ENCODE peak calls at places on chromosomes 7 and 10, in seven cellular contexts. L is fibroblast of pulmonary artery, F is transverse colon, T is thoracic aorta, E is GM06990, D is adrenal gland, J is GM10248. U is an unnamed sample.

GRCh38 chr10:121615862-121616261 is 17.6 kb upstream of the FGFR2 start:
- DNase-seq in L (no peak), F (no peak), T (no peak), E (no peak), D (no peak), J (no peak), U (no peak)

GRCh38 chr10:7956508-7956907 is 98.0 kb upstream of the GATA3 start:
- DNase-seq in L (peak), F (no peak), T (no peak), E (peak), D (no peak), J (peak), U (peak)

GRCh38 chr7:118870187-118870586 is 645.7 kb downstream of the ANKRD7 start:
- DNase-seq in L (no peak), F (no peak), T (no peak), E (no peak), D (no peak), J (no peak), U (no peak)

GRCh38 chr7:128697301-128697905 is 25.3 kb downstream of the GARIN1A start:
- DNase-seq in L (peak), F (peak), T (no peak), E (peak), D (peak), J (peak), U (peak)

GRCh38 chr10:20281579-20281978 is 465.3 kb downstream of the PLXDC2 start:
- DNase-seq in L (no peak), F (no peak), T (no peak), E (no peak), D (no peak), J (no peak), U (no peak)

GRCh38 chr7:148478551-148478950 is 112.0 kb upstream of the C7orf33 start:
- DNase-seq in L (no peak), F (no peak), T (no peak), E (no peak), D (no peak), J (no peak), U (no peak)

GRCh38 chr10:94677691-94678090 is 5.8 kb upstream of the CYP2C18 start:
- DNase-seq in L (no peak), F (peak), T (no peak), E (no peak), D (no peak), J (no peak), U (no peak)

GRCh38 chr10:109919224-109919623 is 4.1 kb downstream of the XPNPEP1 start:
- DNase-seq in L (no peak), F (no peak), T (no peak), E (no peak), D (no peak), J (no peak), U (no peak)

GRCh38 chr10:97596101-97597055 is 6.9 kb downstream of the C10orf62 start:
- DNase-seq in L (peak), F (no peak), T (peak), E (no peak), D (peak), J (no peak), U (peak)
- TF ChIP-seq CTCF in L (no peak), F (no peak), T (no peak), E (no peak), D (no peak), J (no peak), U (no peak)

GRCh38 chr7:1762238-1762945 is 92.3 kb downstream of the ELFN1 start:
- DNase-seq in L (no peak), F (no peak), T (no peak), E (no peak), D (no peak), J (no peak), U (no peak)

GRCh38 chr7:1767524-1767923 is 97.4 kb downstream of the ELFN1 start:
- DNase-seq in L (no peak), F (no peak), T (no peak), E (no peak), D (no peak), J (no peak), U (no peak)

GRCh38 chr7:1763033-1763432 is 93.0 kb downstream of the ELFN1 start:
- DNase-seq in L (no peak), F (no peak), T (no peak), E (no peak), D (no peak), J (no peak), U (no peak)

GRCh38 chr7:1768835-1769234 is 98.8 kb downstream of the ELFN1 start:
- DNase-seq in L (no peak), F (no peak), T (no peak), E (no peak), D (no peak), J (no peak), U (no peak)

DNA sequence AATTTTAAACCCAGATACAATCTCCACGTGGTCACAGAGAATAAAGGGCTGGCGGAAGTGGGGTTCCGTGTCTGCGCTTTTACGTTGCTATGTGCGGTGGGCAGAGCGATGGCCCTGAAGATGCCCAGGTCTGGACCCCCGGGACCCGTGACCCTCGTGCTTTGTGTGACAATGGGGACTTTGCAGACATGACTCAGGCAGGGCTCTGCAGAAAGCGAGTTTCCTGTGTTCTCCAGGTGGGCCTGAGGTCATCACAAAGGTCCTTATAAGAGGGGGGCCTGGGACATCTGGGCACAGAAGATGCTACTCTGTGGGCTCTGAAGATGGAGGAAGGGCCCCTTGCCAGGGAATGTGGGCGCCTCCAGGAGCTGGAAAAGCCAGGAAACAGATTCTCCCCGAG is 95.3 kb downstream of the ELFN1 start:
- DNase-seq in L (no peak), F (no peak), T (no peak), E (no peak), D (no peak), J (no peak), U (no peak)
- TF ChIP-seq CTCF in L (no peak), F (no peak), T (no peak), E (no peak), D (no peak), J (no peak), U (no peak)

GRCh38 chr7:155702616-155703015 is 58.2 kb downstream of the RBM33 start:
- DNase-seq in L (peak), F (no peak), T (no peak), E (no peak), D (no peak), J (no peak), U (no peak)
- TF ChIP-seq CTCF in L (no peak), F (no peak), T (no peak), E (no peak), D (no peak), J (no peak), U (no peak)

DNA sequence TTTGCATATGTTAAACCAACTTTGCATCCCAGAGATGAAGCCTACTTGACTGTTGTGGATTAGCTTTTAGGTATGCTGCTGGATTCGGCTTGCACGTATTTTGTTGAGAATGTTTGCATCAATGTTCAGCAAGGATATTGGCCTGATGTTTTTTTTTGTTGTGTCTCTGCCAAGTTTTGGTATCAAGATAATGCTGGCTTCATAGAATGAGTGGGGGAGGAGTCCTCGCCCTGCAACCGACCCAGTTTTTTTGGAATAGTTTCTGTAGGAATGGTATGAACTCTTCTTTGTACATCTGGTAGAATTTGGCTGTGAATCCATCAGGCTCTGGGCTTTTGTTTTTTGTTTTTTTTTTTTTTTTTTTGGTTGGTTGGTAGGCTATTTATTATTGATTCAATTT is 147.9 kb downstream of the AHR start:
- DNase-seq in L (no peak), F (no peak), T (no peak), E (no peak), D (peak), J (no peak), U (no peak)
- TF ChIP-seq CTCF in L (no peak), F (no peak), T (no peak), E (no peak), D (no peak), J (no peak), U (no peak)

DNA sequence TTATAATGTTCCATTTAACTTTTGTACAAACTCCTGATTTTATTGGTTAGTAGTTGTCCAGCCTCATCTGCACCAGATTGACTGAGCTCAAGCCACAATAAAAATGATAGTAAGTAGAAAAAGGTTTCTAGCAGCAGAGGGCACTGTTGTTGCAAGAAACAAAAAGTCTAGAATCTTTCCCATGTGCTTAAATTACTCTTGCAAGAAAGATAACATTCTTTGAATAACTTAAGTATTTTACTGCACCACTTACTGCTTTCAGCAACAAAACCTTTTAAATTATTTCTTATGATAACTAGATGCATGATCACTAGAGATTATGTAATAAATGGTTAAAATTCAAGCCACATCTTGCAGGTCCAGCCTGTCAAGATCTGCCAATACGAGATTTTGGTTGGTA is 27.0 kb downstream of the LMOD2 start:
- DNase-seq in L (peak), F (no peak), T (no peak), E (no peak), D (no peak), J (no peak), U (peak)
- TF ChIP-seq CTCF in L (peak), F (peak), T (peak), E (peak), D (peak), J (peak), U (peak)

DNA sequence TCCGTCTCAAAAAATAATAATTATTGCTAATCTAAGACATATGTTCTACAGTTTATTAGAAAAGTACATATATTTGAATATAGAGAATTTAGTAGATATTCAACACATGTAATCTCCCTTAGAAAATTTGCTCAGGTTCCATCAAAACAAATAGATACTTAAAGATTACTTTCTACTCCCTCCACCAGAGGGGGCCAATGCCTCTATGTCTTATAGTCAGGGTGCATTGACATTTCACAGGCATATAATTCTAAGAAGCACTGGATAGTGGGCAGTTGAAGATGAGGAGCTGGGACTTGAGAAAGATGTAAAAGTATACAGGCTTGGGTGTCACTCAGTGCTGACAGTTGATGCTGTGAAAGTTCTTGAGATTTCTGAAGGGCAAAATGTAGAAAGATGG is 301.6 kb upstream of the HPS1 start:
- DNase-seq in L (peak), F (no peak), T (no peak), E (no peak), D (no peak), J (peak), U (peak)
- TF ChIP-seq CTCF in L (peak), F (no peak), T (no peak), E (peak), D (no peak), J (peak), U (peak)

DNA sequence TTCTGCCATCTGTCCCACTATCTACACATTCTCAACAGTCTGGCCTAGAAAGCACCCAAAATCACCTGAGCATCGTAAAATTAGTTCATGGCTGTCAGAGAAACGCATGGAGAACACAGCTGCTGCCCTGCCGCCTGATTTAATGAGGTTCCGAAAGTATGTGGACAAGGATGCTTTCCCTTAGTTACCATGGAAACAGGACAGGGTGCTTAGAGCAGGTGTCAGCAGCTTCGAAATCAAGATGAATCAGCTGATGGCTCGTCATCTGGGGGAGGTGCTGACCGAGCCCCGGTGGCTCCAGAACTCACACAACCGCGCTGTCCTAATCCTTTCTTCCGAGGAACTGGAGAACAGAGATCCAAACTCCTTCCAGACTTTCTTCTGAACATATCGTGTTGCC is 151.5 kb downstream of the TEX36 start:
- DNase-seq in L (no peak), F (no peak), T (no peak), E (no peak), D (no peak), J (no peak), U (no peak)
- TF ChIP-seq CTCF in L (no peak), F (no peak), T (no peak), E (no peak), D (no peak), J (no peak), U (no peak)

U was measured in AG10803.